ENCODE peak calls at places on chromosomes 6 and 20, in nine cellular contexts. One of them, this sample, is unnamed.

GRCh38 chr6:24981385-24981758 is 45.6 kb upstream of the RIPOR2 start:
- DNase-seq in HL-60: no peak
- DNase-seq in thoracic aorta: no peak
- DNase-seq in GM23338: peak
- DNase-seq in body of pancreas: no peak
- DNase-seq in ascending aorta: no peak
- DNase-seq in prostate gland: no peak
- DNase-seq in heart left ventricle: no peak
- DNase-seq in K562: no peak
- DNase-seq in this sample: no peak

GRCh38 chr6:75424610-75425548 is 68.7 kb downstream of the FILIP1 start:
- DNase-seq in HL-60: no peak
- DNase-seq in thoracic aorta: no peak
- DNase-seq in GM23338: no peak
- DNase-seq in body of pancreas: no peak
- DNase-seq in ascending aorta: no peak
- DNase-seq in prostate gland: no peak
- DNase-seq in heart left ventricle: no peak
- DNase-seq in K562: no peak
- DNase-seq in this sample: no peak

GRCh38 chr6:10884245-10884972 is 2.4 kb upstream of the SYCP2L start:
- DNase-seq in HL-60: no peak
- DNase-seq in thoracic aorta: no peak
- DNase-seq in GM23338: peak
- DNase-seq in body of pancreas: no peak
- DNase-seq in ascending aorta: no peak
- DNase-seq in prostate gland: no peak
- DNase-seq in heart left ventricle: no peak
- DNase-seq in K562: no peak
- DNase-seq in this sample: no peak

GRCh38 chr20:40683221-40683893 is 5.7 kb downstream of the MAFB start:
- DNase-seq in HL-60: no peak
- DNase-seq in thoracic aorta: no peak
- DNase-seq in GM23338: peak
- DNase-seq in body of pancreas: peak
- DNase-seq in ascending aorta: no peak
- DNase-seq in prostate gland: no peak
- DNase-seq in heart left ventricle: peak
- DNase-seq in K562: no peak
- DNase-seq in this sample: no peak

GRCh38 chr20:61437280-61438206 is 185.5 kb downstream of the CDH4 start:
- DNase-seq in HL-60: no peak
- DNase-seq in thoracic aorta: no peak
- DNase-seq in GM23338: peak
- DNase-seq in body of pancreas: no peak
- DNase-seq in ascending aorta: no peak
- DNase-seq in prostate gland: peak
- DNase-seq in heart left ventricle: peak
- DNase-seq in K562: no peak
- DNase-seq in this sample: peak

GRCh38 chr6:147065786-147066185 is 138.4 kb upstream of the STXBP5 start:
- DNase-seq in HL-60: no peak
- DNase-seq in thoracic aorta: no peak
- DNase-seq in GM23338: no peak
- DNase-seq in body of pancreas: no peak
- DNase-seq in ascending aorta: no peak
- DNase-seq in prostate gland: no peak
- DNase-seq in heart left ventricle: no peak
- DNase-seq in K562: no peak
- DNase-seq in this sample: no peak

GRCh38 chr6:73580247-73581149 is 59.7 kb upstream of the EEF1A1 start:
- DNase-seq in HL-60: no peak
- DNase-seq in thoracic aorta: peak
- DNase-seq in GM23338: peak
- DNase-seq in body of pancreas: peak
- DNase-seq in ascending aorta: peak
- DNase-seq in prostate gland: peak
- DNase-seq in heart left ventricle: peak
- DNase-seq in K562: peak
- DNase-seq in this sample: peak

GRCh38 chr6:91097316-91097878 is 510.5 kb upstream of the MAP3K7 start:
- DNase-seq in HL-60: no peak
- DNase-seq in thoracic aorta: no peak
- DNase-seq in GM23338: no peak
- DNase-seq in body of pancreas: peak
- DNase-seq in ascending aorta: no peak
- DNase-seq in prostate gland: no peak
- DNase-seq in heart left ventricle: peak
- DNase-seq in K562: no peak
- DNase-seq in this sample: no peak

GRCh38 chr6:121563286-121563685 is 127.8 kb downstream of the GJA1 start:
- DNase-seq in HL-60: no peak
- DNase-seq in thoracic aorta: no peak
- DNase-seq in GM23338: no peak
- DNase-seq in body of pancreas: no peak
- DNase-seq in ascending aorta: no peak
- DNase-seq in prostate gland: no peak
- DNase-seq in heart left ventricle: no peak
- DNase-seq in K562: no peak
- DNase-seq in this sample: no peak

GRCh38 chr6:53151676-53152075 is 3.0 kb upstream of the GCM1 start:
- DNase-seq in HL-60: no peak
- DNase-seq in thoracic aorta: no peak
- DNase-seq in GM23338: peak
- DNase-seq in body of pancreas: no peak
- DNase-seq in ascending aorta: no peak
- DNase-seq in prostate gland: no peak
- DNase-seq in heart left ventricle: no peak
- DNase-seq in K562: peak
- DNase-seq in this sample: no peak

GRCh38 chr6:149335924-149336323 is 18.4 kb downstream of the TAB2 start:
- DNase-seq in HL-60: no peak
- DNase-seq in thoracic aorta: no peak
- DNase-seq in GM23338: no peak
- DNase-seq in body of pancreas: no peak
- DNase-seq in ascending aorta: no peak
- DNase-seq in prostate gland: no peak
- DNase-seq in heart left ventricle: no peak
- DNase-seq in K562: no peak
- DNase-seq in this sample: peak

GRCh38 chr20:36848078-36848660 is 27.8 kb upstream of the TLDC2 start:
- DNase-seq in HL-60: no peak
- DNase-seq in thoracic aorta: no peak
- DNase-seq in GM23338: no peak
- DNase-seq in body of pancreas: no peak
- DNase-seq in ascending aorta: no peak
- DNase-seq in prostate gland: no peak
- DNase-seq in heart left ventricle: peak
- DNase-seq in K562: no peak
- DNase-seq in this sample: no peak

GRCh38 chr6:30073489-30074240 is 1.9 kb downstream of the RNF39 start:
- DNase-seq in HL-60: no peak
- DNase-seq in thoracic aorta: no peak
- DNase-seq in GM23338: no peak
- DNase-seq in body of pancreas: no peak
- DNase-seq in ascending aorta: no peak
- DNase-seq in prostate gland: peak
- DNase-seq in heart left ventricle: no peak
- DNase-seq in K562: no peak
- DNase-seq in this sample: no peak

GRCh38 chr6:111361648-111362047 is 121.4 kb downstream of the REV3L start:
- DNase-seq in HL-60: no peak
- DNase-seq in thoracic aorta: no peak
- DNase-seq in GM23338: peak
- DNase-seq in body of pancreas: peak
- DNase-seq in ascending aorta: no peak
- DNase-seq in prostate gland: no peak
- DNase-seq in heart left ventricle: no peak
- DNase-seq in K562: peak
- DNase-seq in this sample: peak

GRCh38 chr6:5100806-5101205 is 15.7 kb downstream of the PPP1R3G start:
- DNase-seq in HL-60: no peak
- DNase-seq in thoracic aorta: no peak
- DNase-seq in GM23338: no peak
- DNase-seq in body of pancreas: no peak
- DNase-seq in ascending aorta: no peak
- DNase-seq in prostate gland: no peak
- DNase-seq in heart left ventricle: no peak
- DNase-seq in K562: no peak
- DNase-seq in this sample: no peak

GRCh38 chr6:138692978-138693909 is 80.3 kb upstream of the CCDC28A start:
- DNase-seq in HL-60: peak
- DNase-seq in thoracic aorta: no peak
- DNase-seq in GM23338: peak
- DNase-seq in body of pancreas: peak
- DNase-seq in ascending aorta: no peak
- DNase-seq in prostate gland: peak
- DNase-seq in heart left ventricle: peak
- DNase-seq in K562: peak
- DNase-seq in this sample: peak

GRCh38 chr6:105892577-105893262 is 193.4 kb upstream of the PRDM1 start:
- DNase-seq in HL-60: no peak
- DNase-seq in thoracic aorta: no peak
- DNase-seq in GM23338: no peak
- DNase-seq in body of pancreas: peak
- DNase-seq in ascending aorta: no peak
- DNase-seq in prostate gland: no peak
- DNase-seq in heart left ventricle: no peak
- DNase-seq in K562: peak
- DNase-seq in this sample: no peak

GRCh38 chr20:32538526-32538918 is 46.6 kb downstream of the NOL4L start:
- DNase-seq in HL-60: no peak
- DNase-seq in thoracic aorta: no peak
- DNase-seq in GM23338: peak
- DNase-seq in body of pancreas: no peak
- DNase-seq in ascending aorta: no peak
- DNase-seq in prostate gland: no peak
- DNase-seq in heart left ventricle: peak
- DNase-seq in K562: no peak
- DNase-seq in this sample: no peak

GRCh38 chr20:32539063-32539816 is 45.9 kb downstream of the NOL4L start:
- DNase-seq in HL-60: no peak
- DNase-seq in thoracic aorta: no peak
- DNase-seq in GM23338: no peak
- DNase-seq in body of pancreas: no peak
- DNase-seq in ascending aorta: no peak
- DNase-seq in prostate gland: no peak
- DNase-seq in heart left ventricle: peak
- DNase-seq in K562: no peak
- DNase-seq in this sample: no peak

GRCh38 chr20:32541917-32542615 is 43.1 kb downstream of the NOL4L start:
- DNase-seq in HL-60: no peak
- DNase-seq in thoracic aorta: no peak
- DNase-seq in GM23338: no peak
- DNase-seq in body of pancreas: no peak
- DNase-seq in ascending aorta: no peak
- DNase-seq in prostate gland: no peak
- DNase-seq in heart left ventricle: no peak
- DNase-seq in K562: no peak
- DNase-seq in this sample: no peak

GRCh38 chr20:32537657-32538525 is 47.2 kb downstream of the NOL4L start:
- DNase-seq in HL-60: no peak
- DNase-seq in thoracic aorta: no peak
- DNase-seq in GM23338: peak
- DNase-seq in body of pancreas: no peak
- DNase-seq in ascending aorta: no peak
- DNase-seq in prostate gland: no peak
- DNase-seq in heart left ventricle: peak
- DNase-seq in K562: peak
- DNase-seq in this sample: no peak

GRCh38 chr20:32539817-32540675 is 45.1 kb downstream of the NOL4L start:
- DNase-seq in HL-60: no peak
- DNase-seq in thoracic aorta: no peak
- DNase-seq in GM23338: no peak
- DNase-seq in body of pancreas: peak
- DNase-seq in ascending aorta: no peak
- DNase-seq in prostate gland: no peak
- DNase-seq in heart left ventricle: no peak
- DNase-seq in K562: peak
- DNase-seq in this sample: no peak
- H3K27ac ChIP-seq in HL-60: peak
- H3K27ac ChIP-seq in thoracic aorta: no peak
- H3K27ac ChIP-seq in GM23338: no peak
- H3K27ac ChIP-seq in body of pancreas: no peak
- H3K27ac ChIP-seq in ascending aorta: no peak
- H3K27ac ChIP-seq in prostate gland: no peak
- H3K27ac ChIP-seq in heart left ventricle: no peak
- H3K27ac ChIP-seq in K562: peak
- H3K27ac ChIP-seq in this sample: no peak

GRCh38 chr6:133761706-133762105 is 127.2 kb upstream of the TCF21 start:
- DNase-seq in HL-60: no peak
- DNase-seq in thoracic aorta: no peak
- DNase-seq in GM23338: no peak
- DNase-seq in body of pancreas: no peak
- DNase-seq in ascending aorta: no peak
- DNase-seq in prostate gland: no peak
- DNase-seq in heart left ventricle: no peak
- DNase-seq in K562: no peak
- DNase-seq in this sample: no peak
- TF ChIP-seq CTCF in HL-60: no peak
- TF ChIP-seq CTCF in thoracic aorta: no peak
- TF ChIP-seq CTCF in GM23338: no peak
- TF ChIP-seq CTCF in body of pancreas: no peak
- TF ChIP-seq CTCF in ascending aorta: no peak
- TF ChIP-seq CTCF in prostate gland: no peak
- TF ChIP-seq CTCF in heart left ventricle: no peak
- TF ChIP-seq CTCF in K562: no peak
- TF ChIP-seq CTCF in this sample: no peak

GRCh38 chr6:168390746-168391400 is 50.1 kb upstream of the SMOC2 start:
- DNase-seq in HL-60: no peak
- DNase-seq in thoracic aorta: no peak
- DNase-seq in GM23338: no peak
- DNase-seq in body of pancreas: no peak
- DNase-seq in ascending aorta: no peak
- DNase-seq in prostate gland: no peak
- DNase-seq in heart left ventricle: no peak
- DNase-seq in K562: no peak
- DNase-seq in this sample: no peak
- H3K27ac ChIP-seq in HL-60: no peak
- H3K27ac ChIP-seq in thoracic aorta: no peak
- H3K27ac ChIP-seq in GM23338: no peak
- H3K27ac ChIP-seq in body of pancreas: no peak
- H3K27ac ChIP-seq in ascending aorta: no peak
- H3K27ac ChIP-seq in prostate gland: no peak
- H3K27ac ChIP-seq in heart left ventricle: no peak
- H3K27ac ChIP-seq in K562: no peak
- H3K27ac ChIP-seq in this sample: no peak

GRCh38 chr6:66930559-66931290 is 1223.7 kb upstream of the EYS start:
- DNase-seq in HL-60: no peak
- DNase-seq in thoracic aorta: no peak
- DNase-seq in GM23338: no peak
- DNase-seq in body of pancreas: no peak
- DNase-seq in ascending aorta: no peak
- DNase-seq in prostate gland: no peak
- DNase-seq in heart left ventricle: no peak
- DNase-seq in K562: no peak
- DNase-seq in this sample: peak

GRCh38 chr6:66931787-66932186 is 1224.8 kb upstream of the EYS start:
- DNase-seq in HL-60: peak
- DNase-seq in thoracic aorta: no peak
- DNase-seq in GM23338: no peak
- DNase-seq in body of pancreas: no peak
- DNase-seq in ascending aorta: no peak
- DNase-seq in prostate gland: no peak
- DNase-seq in heart left ventricle: no peak
- DNase-seq in K562: no peak
- DNase-seq in this sample: no peak

GRCh38 chr6:66926060-66926459 is 1219.0 kb upstream of the EYS start:
- DNase-seq in HL-60: no peak
- DNase-seq in thoracic aorta: no peak
- DNase-seq in GM23338: peak
- DNase-seq in body of pancreas: no peak
- DNase-seq in ascending aorta: no peak
- DNase-seq in prostate gland: no peak
- DNase-seq in heart left ventricle: no peak
- DNase-seq in K562: peak
- DNase-seq in this sample: no peak
- TF ChIP-seq CTCF in HL-60: no peak
- TF ChIP-seq CTCF in thoracic aorta: no peak
- TF ChIP-seq CTCF in GM23338: no peak
- TF ChIP-seq CTCF in body of pancreas: no peak
- TF ChIP-seq CTCF in ascending aorta: peak
- TF ChIP-seq CTCF in prostate gland: peak
- TF ChIP-seq CTCF in heart left ventricle: no peak
- TF ChIP-seq CTCF in K562: peak
- TF ChIP-seq CTCF in this sample: peak

This sample was measured in RWPE1.